ENCODE peak calls at places on chromosomes 11 and 22, in four cellular contexts. L, N, E and I are unnamed samples.

GRCh38 chr11:15826826-15827225 is 529.5 kb downstream of the SOX6 start:
- DNase-seq in L (peak), N (peak), E (no peak), I (peak)

GRCh38 chr11:35082322-35083180 is 56.4 kb upstream of the CD44 start:
- DNase-seq in L (no peak), N (peak), E (no peak), I (peak)

GRCh38 chr11:101010899-101011298 is 118.7 kb downstream of the PGR start:
- DNase-seq in L (no peak), N (no peak), E (no peak), I (no peak)

GRCh38 chr11:13261600-13262061 is 16.0 kb upstream of the BMAL1 start:
- DNase-seq in N (no peak), E (peak), L (no peak), I (peak)

GRCh38 chr11:5280582-5281102 is 10.9 kb upstream of the HBE1 start:
- DNase-seq in N (peak), L (peak), E (peak), I (peak)

GRCh38 chr22:20129747-20130014 is 1.9 kb upstream of the ZDHHC8 start:
- DNase-seq in N (no peak), E (no peak), L (no peak), I (no peak)

GRCh38 chr11:33747969-33748368 is 11.7 kb upstream of the CD59 start:
- DNase-seq in N (no peak), E (no peak), L (no peak), I (peak)

GRCh38 chr11:110295487-110296225 is 758 bp downstream of the RDX start:
- DNase-seq in L (peak), N (peak), E (no peak), I (peak)

GRCh38 chr11:132439711-132440300 is 1069.4 kb downstream of the NTM start:
- DNase-seq in L (no peak), N (no peak), E (no peak), I (no peak)

GRCh38 chr11:102320679-102321078 is 3.4 kb downstream of the BIRC3 start:
- DNase-seq in L (no peak), N (no peak), E (no peak), I (no peak)

GRCh38 chr22:49724893-49725489 is 102.7 kb downstream of the BRD1 start:
- DNase-seq in L (no peak), E (no peak), N (peak), I (peak)

GRCh38 chr11:121359587-121359986 is 67.0 kb downstream of the SC5D start:
- DNase-seq in N (no peak), E (no peak), L (no peak), I (no peak)

GRCh38 chr11:88016392-88017020 is 158.7 kb downstream of the RAB38 start:
- DNase-seq in N (peak), L (peak), E (peak), I (peak)

GRCh38 chr11:28763876-28764275 is 655.7 kb downstream of the METTL15 start:
- DNase-seq in N (no peak), E (no peak), L (no peak), I (no peak)

GRCh38 chr11:13427440-13427839 is 35.6 kb downstream of the BTBD10 start:
- DNase-seq in L (no peak), N (no peak), E (no peak), I (no peak)

GRCh38 chr11:106391771-106392412 is 314.4 kb downstream of the AASDHPPT start:
- DNase-seq in E (peak), L (no peak), N (no peak), I (peak)

GRCh38 chr22:46966846-46967245 is 204.4 kb downstream of the TBC1D22A start:
- DNase-seq in L (no peak), E (no peak), N (no peak), I (no peak)

GRCh38 chr22:41446639-41447434 is at the start of gene TOB2:
- DNase-seq in N (peak), L (peak), E (peak), I (peak)

GRCh38 chr11:120342226-120342625 is 6.0 kb downstream of the ARHGEF12 start:
- DNase-seq in N (no peak), L (no peak), E (no peak), I (no peak)

GRCh38 chr11:82507288-82507687 is 226.4 kb downstream of the FAM181B start:
- DNase-seq in L (no peak), N (no peak), E (no peak), I (no peak)

GRCh38 chr11:124179311-124179710 is 3.8 kb upstream of the OR10D3 start:
- DNase-seq in L (no peak), N (no peak), E (no peak), I (peak)

GRCh38 chr11:66465371-66466224 is 1.1 kb upstream of the PELI3 start:
- DNase-seq in N (no peak), L (no peak), E (no peak), I (no peak)

GRCh38 chr22:23053912-23054530 is 16.3 kb upstream of the GNAZ start:
- DNase-seq in E (no peak), L (no peak), N (no peak), I (no peak)

GRCh38 chr11:34262601-34263081 is 95.2 kb downstream of the ABTB2 start:
- DNase-seq in E (no peak), L (no peak), N (no peak), I (no peak)

GRCh38 chr11:96155627-96156378 is 187.2 kb downstream of the MAML2 start:
- DNase-seq in L (peak), E (peak), N (no peak), I (peak)

GRCh38 chr22:45896153-45896951 is 80.6 kb downstream of the WNT7B start:
- DNase-seq in L (no peak), E (no peak), N (no peak), I (no peak)

GRCh38 chr22:36425977-36426523 is 38.3 kb upstream of the MYH9 start:
- DNase-seq in E (no peak), N (peak), L (peak), I (peak)

GRCh38 chr22:43792905-43793304 is 19.2 kb downstream of the EFCAB6 start:
- DNase-seq in L (no peak), E (no peak), N (no peak), I (no peak)

GRCh38 chr22:43800970-43801369 is 11.1 kb downstream of the EFCAB6 start:
- DNase-seq in N (no peak), E (no peak), L (no peak), I (no peak)

GRCh38 chr22:43795320-43795719 is 16.8 kb downstream of the EFCAB6 start:
- DNase-seq in N (no peak), E (no peak), L (no peak), I (no peak)

GRCh38 chr22:43798492-43798891 is 13.6 kb downstream of the EFCAB6 start:
- DNase-seq in E (no peak), N (no peak), L (no peak), I (no peak)

GRCh38 chr22:43796567-43796966 is 15.5 kb downstream of the EFCAB6 start:
- DNase-seq in L (no peak), N (peak), E (peak), I (peak)
- TF ChIP-seq CTCF in L (no peak), N (peak), E (peak), I (peak)

DNA sequence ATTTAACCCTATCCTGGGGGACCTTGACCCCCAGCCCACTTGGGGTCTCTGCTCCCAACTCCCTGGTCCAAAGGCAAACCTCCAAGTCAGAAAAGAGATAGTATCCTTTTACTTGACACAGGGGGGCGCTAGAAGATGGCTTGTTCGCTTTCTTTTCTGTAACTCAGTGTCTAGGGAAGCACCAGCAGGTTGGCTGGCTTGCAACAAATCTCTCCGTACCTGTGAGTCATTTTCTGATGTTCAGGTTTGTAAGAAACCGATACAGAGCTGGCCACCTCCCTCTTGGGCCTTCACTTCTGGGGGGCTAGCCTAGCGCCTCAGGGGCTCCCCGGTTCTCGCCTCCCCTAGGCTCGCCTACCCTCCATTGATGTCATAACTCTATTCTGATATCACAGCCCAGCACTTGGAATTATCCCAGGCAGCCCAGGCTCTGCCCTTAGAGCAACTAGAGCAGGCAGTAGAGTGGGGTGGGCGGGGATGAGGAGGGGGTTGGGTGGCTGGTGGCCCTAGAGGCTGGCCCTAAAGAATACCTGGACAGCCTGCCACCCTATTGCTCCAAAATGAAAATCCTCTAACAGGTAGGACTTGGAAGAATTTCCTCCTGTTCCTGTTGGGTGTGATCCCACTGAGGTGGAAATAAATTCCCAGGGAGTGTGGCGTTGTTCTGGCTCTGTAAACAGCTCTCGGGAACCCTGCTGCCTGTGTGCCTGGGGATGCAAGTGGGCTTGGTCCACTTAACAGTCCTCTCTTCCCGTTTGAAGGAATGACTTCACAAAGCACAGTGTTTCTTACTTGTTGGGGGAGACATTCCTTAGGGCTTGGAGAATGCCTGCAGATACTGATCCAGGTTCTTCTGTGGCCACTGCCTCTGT is 69.4 kb downstream of the OSBP2 start:
- DNase-seq in L (peak), E (peak), N (peak), I (peak)
- TF ChIP-seq CTCF in L (no peak), E (peak), N (peak), I (peak)

DNA sequence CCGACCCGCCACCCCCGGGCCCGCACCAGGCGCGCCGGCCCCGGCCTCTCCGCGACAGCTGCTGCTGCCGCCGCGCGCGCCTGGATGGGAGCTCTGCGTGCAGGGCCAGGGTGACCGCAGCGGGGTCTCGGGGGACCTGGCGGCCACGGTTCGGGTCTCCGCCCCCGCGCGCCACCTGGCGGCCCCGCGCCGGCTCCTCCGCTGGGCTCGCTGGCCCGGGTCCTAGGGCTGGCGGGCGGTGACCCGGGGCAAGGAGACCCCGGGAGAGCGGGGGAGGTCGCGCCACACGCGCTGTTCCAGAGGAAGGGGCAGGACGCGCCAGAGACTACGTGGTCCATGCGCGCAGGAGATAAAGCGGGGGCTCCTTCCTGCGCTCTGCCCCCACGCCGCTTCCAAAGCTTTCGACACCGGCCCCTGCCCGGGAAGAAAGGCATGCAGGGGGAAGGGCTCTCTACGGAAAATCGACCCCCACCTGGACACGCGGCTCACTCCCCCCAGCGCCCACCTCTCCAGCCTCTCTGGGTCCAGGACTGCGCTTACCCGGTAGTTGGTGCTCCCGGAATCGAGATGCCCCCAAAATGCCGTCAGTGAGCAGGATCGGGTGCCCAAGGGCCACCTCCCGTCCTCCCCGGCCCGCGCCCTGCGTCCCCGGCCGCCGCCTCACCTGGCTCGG is 480 bp downstream of the SHANK2 start:
- DNase-seq in L (no peak), N (peak), E (no peak), I (no peak)
- TF ChIP-seq CTCF in L (no peak), N (peak), E (peak), I (no peak)

DNA sequence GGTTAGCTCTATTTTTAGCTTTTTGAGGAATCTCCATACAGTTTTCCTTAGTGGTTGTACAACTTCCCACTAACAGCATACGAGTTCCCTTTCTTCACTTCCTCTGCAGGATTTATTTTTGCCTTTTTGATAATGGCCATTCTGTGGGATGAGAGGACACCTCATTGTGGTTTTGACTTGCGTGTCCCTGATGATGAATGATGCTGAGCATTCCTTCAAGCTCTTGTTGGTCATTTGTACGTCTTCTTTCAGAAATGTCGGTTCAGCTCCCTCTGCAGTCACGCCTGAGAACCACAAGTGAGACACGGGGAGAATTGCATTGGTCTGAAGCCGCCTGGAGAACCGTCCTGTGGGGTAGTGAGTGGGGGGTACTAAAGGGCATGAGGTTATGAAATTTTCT is 2.0 kb upstream of the KRTAP5-10 start:
- DNase-seq in L (no peak), E (peak), N (peak), I (peak)
- TF ChIP-seq CTCF in L (no peak), E (peak), N (peak), I (peak)

GRCh38 chr11:61996933-61997332 is 29.5 kb upstream of the FTH1 start:
- DNase-seq in E (no peak), L (no peak), N (no peak), I (no peak)
- TF ChIP-seq CTCF in E (no peak), L (no peak), N (no peak), I (no peak)

GRCh38 chr11:127789887-127790286 is 789.3 kb upstream of the KIRREL3 start:
- DNase-seq in L (no peak), E (no peak), N (peak), I (peak)
- TF ChIP-seq CTCF in L (no peak), E (no peak), N (no peak), I (peak)

GRCh38 chr11:112226062-112226921 is at the start of gene PTS:
- DNase-seq in L (peak), N (peak), E (no peak), I (peak)
- TF ChIP-seq CTCF in L (peak), N (no peak), E (no peak), I (no peak)

GRCh38 chr11:70082829-70083228 is 4.7 kb downstream of the ANO1 start:
- DNase-seq in E (no peak), N (no peak), L (no peak), I (no peak)
- TF ChIP-seq CTCF in E (peak), N (no peak), L (no peak), I (peak)

GRCh38 chr11:69912911-69913451 is 93.8 kb upstream of the FGF3 start:
- DNase-seq in N (no peak), L (no peak), E (no peak), I (no peak)
- TF ChIP-seq CTCF in N (peak), L (no peak), E (peak), I (no peak)

DNA sequence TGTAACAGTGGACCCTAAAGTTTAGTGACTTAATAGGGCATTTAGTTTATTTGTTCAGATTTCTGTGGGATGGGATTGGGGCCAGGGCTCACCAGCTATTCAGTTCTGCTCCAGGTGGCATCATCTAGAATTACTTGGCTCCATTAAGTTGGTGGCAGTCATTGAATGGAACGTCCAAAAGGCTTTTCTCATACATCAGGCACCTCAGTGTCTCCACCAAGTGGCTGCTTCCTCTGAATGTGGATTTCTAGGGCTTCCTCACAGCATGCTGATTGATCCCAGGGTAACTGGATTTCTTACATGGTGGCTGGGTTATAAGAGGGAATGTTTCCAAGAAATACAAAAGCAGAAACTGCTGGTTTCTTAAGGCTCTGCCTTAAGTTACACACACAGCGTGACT is 34.7 kb downstream of the USP47 start:
- DNase-seq in L (no peak), E (no peak), N (no peak), I (no peak)
- TF ChIP-seq CTCF in L (no peak), E (peak), N (peak), I (peak)